ENCODE peak calls at places on chromosomes 13 and 19, in eight cellular contexts. U, W, H, Y, O, S, R and X are unnamed samples.

GRCh38 chr13:19781526-19781925 is 1.2 kb downstream of the PSPC1 start:
- DNase-seq in W (no peak), R (no peak), U (peak), H (no peak), Y (no peak), S (no peak), O (peak), X (no peak)

GRCh38 chr19:16876904-16877361 is 11.9 kb upstream of the F2RL3 start:
- DNase-seq in H (no peak), O (peak), S (no peak), R (no peak), Y (no peak), W (no peak), U (peak), X (no peak)

GRCh38 chr13:98853791-98854191 is 101.3 kb upstream of the SLC15A1 start:
- DNase-seq in S (peak), U (no peak), O (no peak), R (no peak), W (no peak), Y (no peak), H (peak), X (no peak)

GRCh38 chr13:113115363-113116205 is 7.0 kb upstream of the F10 start:
- DNase-seq in R (peak), H (no peak), O (no peak), Y (no peak), W (peak), S (peak), U (no peak), X (no peak)

GRCh38 chr19:55340784-55341147 is 1.1 kb downstream of the KMT5C start:
- DNase-seq in O (peak), S (no peak), Y (peak), W (no peak), H (no peak), R (no peak), U (peak), X (no peak)

GRCh38 chr13:104855581-104855980 is 1679.9 kb downstream of the EFNB2 start:
- DNase-seq in H (no peak), U (no peak), S (no peak), W (no peak), O (no peak), R (no peak), Y (no peak), X (no peak)

GRCh38 chr19:40503300-40503699 is 36.5 kb downstream of the SPTBN4 start:
- DNase-seq in U (no peak), W (no peak), S (no peak), Y (peak), R (no peak), O (no peak), H (no peak), X (no peak)

GRCh38 chr13:94662274-94662945 is 49.9 kb downstream of the SOX21 start:
- DNase-seq in O (no peak), R (no peak), H (no peak), W (no peak), S (no peak), U (no peak), Y (no peak), X (no peak)

GRCh38 chr19:42117076-42117475 is 15.2 kb downstream of the POU2F2 start:
- DNase-seq in U (no peak), R (no peak), H (no peak), W (peak), S (no peak), O (no peak), Y (no peak), X (no peak)

GRCh38 chr19:47226426-47227346 is 4.3 kb downstream of the BBC3 start:
- DNase-seq in H (peak), Y (peak), U (peak), S (peak), R (peak), W (peak), O (peak), X (peak)
- TF ChIP-seq POLR2A in H (peak), Y (no peak), U (peak), S (no peak), R (peak), W (peak), O (peak), X (no peak)

GRCh38 chr19:750640-751423 is at the start of gene MISP:
- DNase-seq in W (no peak), R (no peak), S (peak), Y (peak), O (no peak), U (no peak), H (no peak), X (peak)
- TF ChIP-seq POLR2A in W (no peak), R (no peak), S (no peak), Y (no peak), O (no peak), U (no peak), H (no peak), X (no peak)

GRCh38 chr19:31344403-31344802 is 4.8 kb downstream of the TSHZ3 start:
- DNase-seq in O (no peak), W (no peak), R (no peak), U (no peak), H (no peak), Y (no peak), S (no peak), X (no peak)
- TF ChIP-seq POLR2A in O (no peak), W (no peak), R (no peak), U (no peak), H (no peak), Y (no peak), S (no peak), X (no peak)

GRCh38 chr19:11111117-11111770 is 22.0 kb downstream of the LDLR start:
- DNase-seq in R (no peak), O (no peak), U (no peak), S (no peak), W (no peak), H (no peak), Y (no peak), X (no peak)
- TF ChIP-seq POLR2A in R (no peak), O (no peak), U (no peak), S (no peak), W (no peak), H (no peak), Y (no peak), X (no peak)

GRCh38 chr19:19075126-19075525 is 11.3 kb downstream of the SLC25A42 start:
- DNase-seq in O (no peak), S (no peak), R (no peak), W (no peak), U (no peak), H (no peak), Y (no peak), X (no peak)
- TF ChIP-seq POLR2A in O (no peak), S (no peak), R (no peak), W (no peak), U (no peak), H (no peak), Y (no peak), X (no peak)

GRCh38 chr19:38712161-38712748 is 32.0 kb downstream of the CAPN12 start:
- DNase-seq in Y (no peak), H (no peak), W (no peak), O (no peak), U (no peak), S (no peak), R (no peak), X (no peak)
- TF ChIP-seq POLR2A in Y (no peak), H (no peak), W (no peak), O (no peak), U (no peak), S (no peak), R (no peak), X (no peak)

GRCh38 chr19:18899624-18900560 is 3.9 kb upstream of the CERS1 start:
- DNase-seq in O (no peak), Y (no peak), W (no peak), U (no peak), R (no peak), S (no peak), H (no peak), X (no peak)

GRCh38 chr19:18898081-18898532 is 2.1 kb upstream of the CERS1 start:
- DNase-seq in S (no peak), W (no peak), Y (no peak), U (no peak), O (no peak), R (no peak), H (no peak), X (no peak)

GRCh38 chr19:18897108-18898029 is 1.4 kb upstream of the CERS1 start:
- DNase-seq in U (no peak), Y (no peak), O (no peak), W (no peak), S (no peak), H (no peak), R (no peak), X (no peak)

GRCh38 chr19:18900700-18901502 is 4.9 kb upstream of the CERS1 start:
- DNase-seq in Y (no peak), H (no peak), U (no peak), R (no peak), S (no peak), W (no peak), O (no peak), X (no peak)

DNA sequence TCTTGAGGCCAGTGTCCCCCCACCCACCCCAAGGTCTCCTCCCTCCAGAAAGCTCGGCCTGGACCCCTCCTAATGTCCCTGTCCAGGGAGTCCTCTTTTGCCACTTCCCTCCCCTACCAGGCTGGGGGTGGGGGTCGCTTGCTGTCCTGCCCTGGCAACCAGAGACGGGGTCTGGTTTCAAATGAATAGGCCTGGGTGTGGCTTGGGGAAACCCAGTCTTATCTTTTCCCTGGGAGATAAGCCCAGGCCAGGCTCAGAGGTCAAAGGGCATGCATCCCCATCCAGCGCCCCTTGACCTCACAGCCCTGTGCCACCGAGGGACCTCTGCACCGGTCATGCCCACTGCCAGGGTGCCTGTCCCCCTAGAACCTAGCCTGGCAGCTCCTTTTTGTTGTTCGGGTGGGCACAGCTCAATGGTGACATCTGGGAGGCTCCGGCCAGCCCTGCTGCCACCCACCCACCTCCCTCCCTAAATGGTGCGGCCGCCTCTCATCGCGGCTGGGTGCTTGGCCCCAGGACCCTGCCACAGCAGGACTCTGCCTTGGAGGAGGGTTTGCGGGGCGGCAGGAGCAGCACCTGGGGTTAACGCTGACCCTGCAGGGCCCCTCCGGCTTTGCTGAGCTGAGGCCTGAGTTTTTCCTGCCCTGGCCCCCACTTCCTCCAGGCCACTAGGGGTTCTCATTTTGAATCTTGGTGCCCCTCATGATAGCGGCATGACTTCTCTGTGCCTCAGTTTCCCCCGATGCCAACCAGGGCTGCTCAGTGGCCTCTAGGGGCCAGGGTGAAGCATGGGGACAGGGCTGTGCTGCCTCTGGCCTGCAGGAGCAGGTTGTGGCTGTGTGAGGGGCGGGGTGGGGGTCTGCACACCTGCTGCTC is 2.8 kb upstream of the CERS1 start:
- DNase-seq in O (no peak), W (no peak), R (no peak), S (no peak), Y (no peak), U (no peak), H (no peak), X (no peak)
- TF ChIP-seq POLR2A in O (no peak), W (no peak), R (no peak), S (no peak), Y (no peak), U (no peak), H (no peak), X (no peak)

GRCh38 chr13:29852464-29853054 is 2.1 kb upstream of the UBL3 start:
- DNase-seq in Y (no peak), S (no peak), O (no peak), R (no peak), U (no peak), H (peak), W (no peak), X (no peak)

GRCh38 chr13:29853131-29853530 is 2.7 kb upstream of the UBL3 start:
- DNase-seq in S (no peak), Y (no peak), U (no peak), R (no peak), W (no peak), O (no peak), H (no peak), X (no peak)

GRCh38 chr13:29849071-29849541 is 1.3 kb downstream of the UBL3 start:
- DNase-seq in S (no peak), O (peak), R (no peak), U (peak), W (no peak), H (peak), Y (no peak), X (no peak)

GRCh38 chr13:29849731-29850212 is 645 bp downstream of the UBL3 start:
- DNase-seq in Y (peak), R (peak), U (peak), H (peak), S (peak), O (peak), W (peak), X (peak)

DNA sequence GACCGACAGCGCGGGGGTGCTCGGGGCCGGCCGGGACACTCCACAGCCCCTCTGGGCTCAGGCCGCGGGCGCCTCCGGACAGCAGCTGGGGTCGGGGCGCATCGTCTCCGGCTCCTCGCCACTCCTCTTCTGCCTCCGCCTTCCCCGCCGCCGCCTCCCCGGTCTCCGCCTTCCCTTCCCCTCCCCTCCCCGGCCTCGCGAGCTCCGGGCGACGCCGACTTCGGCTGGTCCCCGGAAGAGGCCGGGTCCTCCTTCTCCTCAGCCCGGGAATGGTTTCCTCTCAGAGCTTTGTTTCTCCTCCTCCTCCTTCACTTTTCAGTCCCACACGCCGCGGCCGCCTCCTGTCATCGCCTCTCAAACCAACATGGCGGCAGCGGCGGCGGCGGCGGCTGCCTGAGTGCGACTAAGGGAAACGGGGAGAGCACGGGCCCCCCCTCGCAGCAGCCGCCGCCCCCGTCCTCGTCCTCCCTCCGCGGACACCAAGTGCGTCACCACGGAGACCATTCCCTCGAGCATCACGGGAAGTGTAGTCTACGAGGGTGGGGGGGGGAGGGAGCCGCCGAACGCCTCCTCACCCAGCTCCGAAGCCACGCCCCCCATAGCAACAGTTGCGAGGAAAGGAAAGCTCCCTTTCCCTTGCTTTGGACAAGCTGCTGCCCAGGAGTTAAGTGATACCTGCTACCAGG is at the start of gene UBL3:
- DNase-seq in Y (peak), H (peak), S (peak), R (peak), U (peak), O (peak), W (peak), X (peak)
- TF ChIP-seq POLR2A in Y (peak), H (peak), S (no peak), R (peak), U (peak), O (peak), W (peak), X (peak)

DNA sequence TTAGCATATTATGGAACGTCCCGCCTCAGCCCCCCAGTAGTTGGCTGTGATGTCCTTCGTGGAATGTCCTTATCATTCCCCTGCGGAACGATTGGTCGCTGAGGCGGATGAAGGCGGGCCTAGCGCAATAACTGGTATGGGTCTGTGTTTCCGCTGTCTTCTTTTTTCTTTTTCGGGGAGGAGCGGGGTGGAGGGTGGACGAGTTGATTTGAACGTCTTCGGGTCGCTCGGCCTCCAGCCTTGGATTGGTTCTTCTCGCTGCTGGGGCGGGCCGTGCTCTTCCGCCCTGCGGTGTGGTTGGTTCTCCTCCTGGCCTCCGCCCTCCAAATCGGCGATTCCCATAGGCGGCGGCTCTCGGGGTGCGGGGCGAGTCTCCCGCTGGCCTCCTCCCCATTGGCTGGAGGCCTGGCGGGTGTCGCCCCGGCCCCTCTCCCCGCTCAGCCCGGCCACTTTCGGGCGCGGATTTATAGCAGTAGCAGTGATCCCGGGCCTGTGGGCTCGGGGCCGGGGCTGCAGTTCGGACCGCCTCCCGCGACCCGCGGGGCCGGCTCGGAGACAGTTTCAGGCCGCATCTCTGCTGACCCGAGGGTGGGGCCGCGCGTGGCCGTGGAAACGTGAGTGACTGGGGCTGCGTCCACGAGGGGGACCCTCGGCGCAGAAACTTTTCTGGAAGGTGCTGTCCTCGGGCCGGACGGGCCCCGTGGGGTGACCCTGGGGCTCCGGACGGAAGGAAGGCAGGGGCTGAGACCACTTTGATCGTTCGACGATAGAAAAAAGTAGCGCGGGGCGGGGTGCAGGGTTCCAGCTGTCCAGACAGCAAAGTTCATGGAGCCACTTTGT is 2.1 kb downstream of the ING1 start:
- DNase-seq in S (peak), H (peak), U (peak), W (peak), O (peak), R (peak), Y (peak), X (peak)
- TF ChIP-seq POLR2A in S (no peak), H (no peak), U (no peak), W (peak), O (peak), R (peak), Y (no peak), X (peak)